ENCODE peak calls at places on chromosomes 3 and 15, in seven cellular contexts. One of them, this sample, is unnamed.

GRCh38 chr15:30962079-30962478 is 29.3 kb downstream of the MTMR10 start:
- DNase-seq in PC-9: no peak
- DNase-seq in pancreas: no peak
- DNase-seq in CD8-positive, alpha-beta T cell: no peak
- DNase-seq in left lung: no peak
- DNase-seq in colonic mucosa: no peak
- DNase-seq in transverse colon: no peak
- DNase-seq in this sample: no peak

GRCh38 chr15:91853501-91853967 is at the start of gene SLCO3A1:
- DNase-seq in PC-9: peak; percentile 77
- DNase-seq in pancreas: peak; percentile 82
- DNase-seq in CD8-positive, alpha-beta T cell: peak; percentile 75
- DNase-seq in left lung: peak; percentile 83
- DNase-seq in colonic mucosa: peak; percentile 75
- DNase-seq in transverse colon: peak; percentile 79
- DNase-seq in this sample: no peak

GRCh38 chr3:34842706-34843478 is 796.4 kb upstream of the ARPP21 start:
- DNase-seq in PC-9: no peak
- DNase-seq in pancreas: no peak
- DNase-seq in CD8-positive, alpha-beta T cell: no peak
- DNase-seq in left lung: no peak
- DNase-seq in colonic mucosa: no peak
- DNase-seq in transverse colon: no peak
- DNase-seq in this sample: no peak

GRCh38 chr3:58661836-58662235 is 4.7 kb downstream of the FAM3D start:
- DNase-seq in PC-9: no peak
- DNase-seq in pancreas: no peak
- DNase-seq in CD8-positive, alpha-beta T cell: no peak
- DNase-seq in left lung: no peak
- DNase-seq in colonic mucosa: no peak
- DNase-seq in transverse colon: peak; percentile 49
- DNase-seq in this sample: no peak

GRCh38 chr3:124260206-124260915 is 268.4 kb upstream of the ROPN1 start:
- DNase-seq in PC-9: peak; percentile 37
- DNase-seq in pancreas: no peak
- DNase-seq in CD8-positive, alpha-beta T cell: no peak
- DNase-seq in left lung: peak; percentile 72
- DNase-seq in colonic mucosa: no peak
- DNase-seq in transverse colon: no peak
- DNase-seq in this sample: no peak

GRCh38 chr3:43379343-43379742 is 93.0 kb downstream of the SNRK start:
- DNase-seq in PC-9: no peak
- DNase-seq in pancreas: no peak
- DNase-seq in CD8-positive, alpha-beta T cell: no peak
- DNase-seq in left lung: no peak
- DNase-seq in colonic mucosa: no peak
- DNase-seq in transverse colon: peak; percentile 27
- DNase-seq in this sample: no peak

GRCh38 chr3:144708437-144708836 is 736.8 kb downstream of the DIPK2A start:
- DNase-seq in PC-9: no peak
- DNase-seq in pancreas: no peak
- DNase-seq in CD8-positive, alpha-beta T cell: no peak
- DNase-seq in left lung: no peak
- DNase-seq in colonic mucosa: no peak
- DNase-seq in transverse colon: no peak
- DNase-seq in this sample: no peak

GRCh38 chr3:45223889-45224730 is 2.0 kb downstream of the TMEM158 start:
- DNase-seq in PC-9: peak; percentile 17
- DNase-seq in pancreas: no peak
- DNase-seq in CD8-positive, alpha-beta T cell: no peak
- DNase-seq in left lung: no peak
- DNase-seq in colonic mucosa: no peak
- DNase-seq in transverse colon: no peak
- DNase-seq in this sample: no peak

GRCh38 chr3:29317659-29318173 is 36.8 kb downstream of the RBMS3 start:
- DNase-seq in PC-9: no peak
- DNase-seq in pancreas: no peak
- DNase-seq in CD8-positive, alpha-beta T cell: no peak
- DNase-seq in left lung: no peak
- DNase-seq in colonic mucosa: no peak
- DNase-seq in transverse colon: no peak
- DNase-seq in this sample: no peak

GRCh38 chr3:54936561-54936960 is 8.7 kb upstream of the LRTM1 start:
- DNase-seq in PC-9: no peak
- DNase-seq in pancreas: no peak
- DNase-seq in CD8-positive, alpha-beta T cell: no peak
- DNase-seq in left lung: no peak
- DNase-seq in colonic mucosa: no peak
- DNase-seq in transverse colon: no peak
- DNase-seq in this sample: no peak

GRCh38 chr15:68426149-68426548 is 5.8 kb downstream of the ITGA11 start:
- DNase-seq in PC-9: no peak
- DNase-seq in pancreas: no peak
- DNase-seq in CD8-positive, alpha-beta T cell: no peak
- DNase-seq in left lung: no peak
- DNase-seq in colonic mucosa: no peak
- DNase-seq in transverse colon: no peak
- DNase-seq in this sample: no peak

GRCh38 chr3:127421943-127422662 is 134.3 kb upstream of the PRR20G start:
- DNase-seq in PC-9: no peak
- DNase-seq in pancreas: no peak
- DNase-seq in CD8-positive, alpha-beta T cell: no peak
- DNase-seq in left lung: no peak
- DNase-seq in colonic mucosa: peak; percentile 10
- DNase-seq in transverse colon: no peak
- DNase-seq in this sample: no peak

GRCh38 chr3:133742351-133743091 is 3.7 kb upstream of the TF start:
- DNase-seq in PC-9: peak; percentile 5
- DNase-seq in pancreas: no peak
- DNase-seq in CD8-positive, alpha-beta T cell: no peak
- DNase-seq in left lung: no peak
- DNase-seq in colonic mucosa: no peak
- DNase-seq in transverse colon: no peak
- DNase-seq in this sample: no peak

GRCh38 chr3:174438501-174439156 is 420.5 kb upstream of the NAALADL2 start:
- DNase-seq in PC-9: no peak
- DNase-seq in pancreas: no peak
- DNase-seq in CD8-positive, alpha-beta T cell: no peak
- DNase-seq in left lung: no peak
- DNase-seq in colonic mucosa: no peak
- DNase-seq in transverse colon: no peak
- DNase-seq in this sample: peak; percentile 35

GRCh38 chr3:58383904-58384303 is 49.7 kb downstream of the PDHB start:
- DNase-seq in PC-9: peak; percentile 77
- DNase-seq in pancreas: no peak
- DNase-seq in CD8-positive, alpha-beta T cell: no peak
- DNase-seq in left lung: peak; percentile 34
- DNase-seq in colonic mucosa: no peak
- DNase-seq in transverse colon: no peak
- DNase-seq in this sample: no peak

GRCh38 chr3:154540950-154541604 is 111.1 kb upstream of the GPR149 start:
- DNase-seq in PC-9: no peak
- DNase-seq in pancreas: no peak
- DNase-seq in CD8-positive, alpha-beta T cell: no peak
- DNase-seq in left lung: no peak
- DNase-seq in colonic mucosa: no peak
- DNase-seq in transverse colon: no peak
- DNase-seq in this sample: no peak

GRCh38 chr3:134030382-134030753 is 643 bp upstream of the SLCO2A1 start:
- DNase-seq in PC-9: no peak
- DNase-seq in pancreas: no peak
- DNase-seq in CD8-positive, alpha-beta T cell: no peak
- DNase-seq in left lung: no peak
- DNase-seq in colonic mucosa: peak; percentile 18
- DNase-seq in transverse colon: no peak
- DNase-seq in this sample: no peak

GRCh38 chr3:73422556-73422955 is 202.2 kb downstream of the PDZRN3 start:
- DNase-seq in PC-9: no peak
- DNase-seq in pancreas: no peak
- DNase-seq in CD8-positive, alpha-beta T cell: no peak
- DNase-seq in left lung: no peak
- DNase-seq in colonic mucosa: no peak
- DNase-seq in transverse colon: no peak
- DNase-seq in this sample: no peak

GRCh38 chr3:66816110-66816761 is 181.9 kb upstream of the KBTBD8 start:
- DNase-seq in PC-9: no peak
- DNase-seq in pancreas: no peak
- DNase-seq in CD8-positive, alpha-beta T cell: no peak
- DNase-seq in left lung: no peak
- DNase-seq in colonic mucosa: no peak
- DNase-seq in transverse colon: no peak
- DNase-seq in this sample: peak; percentile 67

GRCh38 chr15:22956257-22956979 is 23.8 kb downstream of the CYFIP1 start:
- DNase-seq in PC-9: no peak
- DNase-seq in pancreas: no peak
- DNase-seq in CD8-positive, alpha-beta T cell: no peak
- DNase-seq in left lung: no peak
- DNase-seq in colonic mucosa: no peak
- DNase-seq in transverse colon: no peak
- DNase-seq in this sample: no peak

GRCh38 chr3:11019116-11019515 is 26.6 kb downstream of the SLC6A1 start:
- DNase-seq in PC-9: no peak
- DNase-seq in pancreas: no peak
- DNase-seq in CD8-positive, alpha-beta T cell: no peak
- DNase-seq in left lung: no peak
- DNase-seq in colonic mucosa: no peak
- DNase-seq in transverse colon: no peak
- DNase-seq in this sample: no peak

GRCh38 chr15:60840306-60840702 is 361.4 kb upstream of the ICE2 start:
- DNase-seq in PC-9: no peak
- DNase-seq in pancreas: no peak
- DNase-seq in CD8-positive, alpha-beta T cell: peak; percentile 18
- DNase-seq in left lung: no peak
- DNase-seq in colonic mucosa: no peak
- DNase-seq in transverse colon: no peak
- DNase-seq in this sample: no peak

GRCh38 chr3:144687862-144688261 is 716.2 kb downstream of the DIPK2A start:
- DNase-seq in PC-9: no peak
- DNase-seq in pancreas: no peak
- DNase-seq in CD8-positive, alpha-beta T cell: no peak
- DNase-seq in left lung: no peak
- DNase-seq in colonic mucosa: no peak
- DNase-seq in transverse colon: no peak
- DNase-seq in this sample: no peak

GRCh38 chr3:61846488-61846887 is 285.1 kb downstream of the PTPRG start:
- DNase-seq in PC-9: no peak
- DNase-seq in pancreas: no peak
- DNase-seq in CD8-positive, alpha-beta T cell: no peak
- DNase-seq in left lung: no peak
- DNase-seq in colonic mucosa: no peak
- DNase-seq in transverse colon: no peak
- DNase-seq in this sample: no peak

GRCh38 chr3:79369306-79369705 is 398.5 kb downstream of the ROBO1 start:
- DNase-seq in PC-9: no peak
- DNase-seq in pancreas: no peak
- DNase-seq in CD8-positive, alpha-beta T cell: no peak
- DNase-seq in left lung: no peak
- DNase-seq in colonic mucosa: no peak
- DNase-seq in transverse colon: no peak
- DNase-seq in this sample: no peak

GRCh38 chr3:107065094-107065861 is 312.0 kb upstream of the CCDC54 start:
- DNase-seq in PC-9: no peak
- DNase-seq in pancreas: no peak
- DNase-seq in CD8-positive, alpha-beta T cell: no peak
- DNase-seq in left lung: no peak
- DNase-seq in colonic mucosa: no peak
- DNase-seq in transverse colon: no peak
- DNase-seq in this sample: no peak

GRCh38 chr3:123027292-123028232 is at the start of gene SEMA5B:
- DNase-seq in PC-9: peak; percentile 19
- DNase-seq in pancreas: peak; percentile 81
- DNase-seq in CD8-positive, alpha-beta T cell: no peak
- DNase-seq in left lung: no peak
- DNase-seq in colonic mucosa: peak; percentile 23
- DNase-seq in transverse colon: peak; percentile 9
- DNase-seq in this sample: no peak

GRCh38 chr15:33115191-33115861 is 79.2 kb downstream of the FMN1 start:
- DNase-seq in PC-9: no peak
- DNase-seq in pancreas: no peak
- DNase-seq in CD8-positive, alpha-beta T cell: no peak
- DNase-seq in left lung: no peak
- DNase-seq in colonic mucosa: no peak
- DNase-seq in transverse colon: no peak
- DNase-seq in this sample: no peak

GRCh38 chr3:141275032-141275422 is 43.4 kb downstream of the PXYLP1 start:
- DNase-seq in PC-9: peak; percentile 48
- DNase-seq in pancreas: no peak
- DNase-seq in CD8-positive, alpha-beta T cell: no peak
- DNase-seq in left lung: no peak
- DNase-seq in colonic mucosa: no peak
- DNase-seq in transverse colon: no peak
- DNase-seq in this sample: peak; percentile 17

GRCh38 chr3:60125686-60126085 is 1075.9 kb upstream of the CFAP20DC start:
- DNase-seq in PC-9: no peak
- DNase-seq in pancreas: no peak
- DNase-seq in CD8-positive, alpha-beta T cell: no peak
- DNase-seq in left lung: no peak
- DNase-seq in colonic mucosa: no peak
- DNase-seq in transverse colon: no peak
- DNase-seq in this sample: no peak
- H3K9me3 ChIP-seq in PC-9: no peaks in the 10 kb centered on the region
- H3K9me3 ChIP-seq in pancreas: no peaks in the 10 kb centered on the region
- H3K9me3 ChIP-seq in CD8-positive, alpha-beta T cell: no peaks in the 10 kb centered on the region
- H3K9me3 ChIP-seq in left lung: no peaks in the 10 kb centered on the region
- H3K9me3 ChIP-seq in colonic mucosa: no peaks in the 10 kb centered on the region
- H3K9me3 ChIP-seq in transverse colon: no peaks in the 10 kb centered on the region
- H3K9me3 ChIP-seq in this sample: no peaks in the 10 kb centered on the region

GRCh38 chr3:5888845-5889244 is 701.3 kb downstream of the EDEM1 start:
- DNase-seq in PC-9: no peak
- DNase-seq in pancreas: no peak
- DNase-seq in CD8-positive, alpha-beta T cell: no peak
- DNase-seq in left lung: no peak
- DNase-seq in colonic mucosa: no peak
- DNase-seq in transverse colon: no peak
- DNase-seq in this sample: no peak

GRCh38 chr3:5891721-5892120 is 704.2 kb downstream of the EDEM1 start:
- DNase-seq in PC-9: no peak
- DNase-seq in pancreas: no peak
- DNase-seq in CD8-positive, alpha-beta T cell: no peak
- DNase-seq in left lung: no peak
- DNase-seq in colonic mucosa: no peak
- DNase-seq in transverse colon: no peak
- DNase-seq in this sample: no peak
- H3K9me3 ChIP-seq in PC-9: no peaks in the 10 kb centered on the region
- H3K9me3 ChIP-seq in pancreas: no peaks in the 10 kb centered on the region
- H3K9me3 ChIP-seq in CD8-positive, alpha-beta T cell: no peaks in the 10 kb centered on the region
- H3K9me3 ChIP-seq in left lung: peaks cover 4% of the 10 kb centered on the region
- H3K9me3 ChIP-seq in colonic mucosa: no peaks in the 10 kb centered on the region
- H3K9me3 ChIP-seq in transverse colon: no peaks in the 10 kb centered on the region
- H3K9me3 ChIP-seq in this sample: no peaks in the 10 kb centered on the region

GRCh38 chr15:25236143-25236860 is 202.5 kb downstream of the UBE3A start:
- DNase-seq in PC-9: no peak
- DNase-seq in pancreas: peak; percentile 25
- DNase-seq in CD8-positive, alpha-beta T cell: no peak
- DNase-seq in left lung: no peak
- DNase-seq in colonic mucosa: no peak
- DNase-seq in transverse colon: no peak
- DNase-seq in this sample: no peak
- H3K9me3 ChIP-seq in PC-9: no peaks in the 10 kb centered on the region
- H3K9me3 ChIP-seq in pancreas: no peaks in the 10 kb centered on the region
- H3K9me3 ChIP-seq in CD8-positive, alpha-beta T cell: no peaks in the 10 kb centered on the region
- H3K9me3 ChIP-seq in left lung: peaks cover 96% of the 10 kb centered on the region
- H3K9me3 ChIP-seq in colonic mucosa: no peaks in the 10 kb centered on the region
- H3K9me3 ChIP-seq in transverse colon: peaks cover 4% of the 10 kb centered on the region
- H3K9me3 ChIP-seq in this sample: peaks cover 6% of the 10 kb centered on the region

GRCh38 chr15:100186366-100186765 is 155.4 kb downstream of the ADAMTS17 start:
- DNase-seq in PC-9: no peak
- DNase-seq in pancreas: peak; percentile 26
- DNase-seq in CD8-positive, alpha-beta T cell: no peak
- DNase-seq in left lung: no peak
- DNase-seq in colonic mucosa: no peak
- DNase-seq in transverse colon: no peak
- DNase-seq in this sample: no peak
- H3K9me3 ChIP-seq in PC-9: no peaks in the 10 kb centered on the region
- H3K9me3 ChIP-seq in pancreas: no peaks in the 10 kb centered on the region
- H3K9me3 ChIP-seq in CD8-positive, alpha-beta T cell: no peaks in the 10 kb centered on the region
- H3K9me3 ChIP-seq in left lung: no peaks in the 10 kb centered on the region
- H3K9me3 ChIP-seq in colonic mucosa: no peaks in the 10 kb centered on the region
- H3K9me3 ChIP-seq in transverse colon: no peaks in the 10 kb centered on the region
- H3K9me3 ChIP-seq in this sample: no peaks in the 10 kb centered on the region